ENCODE peak calls at places on chromosomes 2 and 18, in four cellular contexts. W is NAMALWA, M is bronchial epithelial cell, S is uterus. B is an unnamed sample.
A peak's percentile ranks its signal among the peaks of the same experiment; 100 is the strongest.

GRCh38 chr2:236884776-236885175 is 200.9 kb upstream of the COPS8 start:
- DNase-seq in S (no peak), W (no peak), M (no peak), B (no peak)

GRCh38 chr2:144374163-144374661 is 145.7 kb downstream of the ZEB2 start:
- DNase-seq in W (no peak), S (no peak), M (no peak), B (no peak)

GRCh38 chr18:4203525-4203924 is 251.6 kb downstream of the DLGAP1 start:
- DNase-seq in S (no peak), M (peak; percentile 0), W (no peak), B (no peak)

GRCh38 chr2:127283275-127283674 is 10.7 kb downstream of the ERCC3 start:
- DNase-seq in S (no peak), M (no peak), W (no peak), B (no peak)

GRCh38 chr2:201228271-201228911 is 31.9 kb upstream of the CASP8 start:
- DNase-seq in M (no peak), W (no peak), S (no peak), B (no peak)

GRCh38 chr2:127486247-127486912 is 39.9 kb downstream of the IWS1 start:
- DNase-seq in M (no peak), W (no peak), S (no peak), B (no peak)

GRCh38 chr2:95287806-95288205 is 9.3 kb upstream of the KCNIP3 start:
- DNase-seq in S (no peak), M (no peak), W (no peak), B (no peak)

GRCh38 chr2:10094271-10094814 is 14.1 kb upstream of the CYS1 start:
- DNase-seq in M (no peak), S (no peak), W (no peak), B (no peak)

GRCh38 chr2:217856159-217856558 is 146.6 kb downstream of the TNS1 start:
- DNase-seq in W (no peak), S (no peak), M (no peak), B (no peak)

GRCh38 chr18:9263264-9263663 is 71.3 kb upstream of the TWSG1 start:
- DNase-seq in M (no peak), S (no peak), W (no peak), B (no peak)

GRCh38 chr2:30306522-30306921 is 75.2 kb downstream of the LBH start:
- DNase-seq in S (no peak), W (no peak), M (peak; percentile 42), B (peak; percentile 3)

GRCh38 chr2:69652206-69652605 is 8.7 kb upstream of the AAK1 start:
- DNase-seq in M (peak; percentile 98), W (no peak), S (no peak), B (peak; percentile 92)

GRCh38 chr2:218130373-218130772 is 4.5 kb downstream of the CXCR2 start:
- DNase-seq in S (no peak), M (no peak), W (no peak), B (no peak)

GRCh38 chr2:237625777-237626176 is 1.6 kb upstream of the LRRFIP1 start:
- DNase-seq in W (no peak), M (no peak), S (no peak), B (no peak)

GRCh38 chr2:126802774-126803421 is 95.8 kb upstream of the TEX51 start:
- DNase-seq in W (no peak), M (no peak), S (no peak), B (no peak)

GRCh38 chr18:11392974-11393373 is 216.4 kb upstream of the SLC35G4 start:
- DNase-seq in S (no peak), W (no peak), M (no peak), B (no peak)

GRCh38 chr2:172734711-172735645 is 667 bp upstream of the RAPGEF4 start:
- DNase-seq in S (no peak), W (no peak), M (peak; percentile 74), B (peak; percentile 68)

GRCh38 chr2:200777275-200777674 is 34.4 kb upstream of the BZW1 start:
- DNase-seq in W (no peak), S (no peak), M (peak; percentile 65), B (no peak)

GRCh38 chr18:74534981-74535649 is 815 bp downstream of the CNDP1 start:
- DNase-seq in M (no peak), S (no peak), W (no peak), B (no peak)

GRCh38 chr2:85999131-85999831 is 106.4 kb downstream of the POLR1A start:
- DNase-seq in M (peak; percentile 39), W (peak; percentile 41), S (no peak), B (no peak)

GRCh38 chr2:11385847-11386246 is 41.4 kb upstream of the ROCK2 start:
- DNase-seq in S (no peak), M (no peak), W (no peak), B (no peak)

GRCh38 chr2:130894326-130894942 is 57.7 kb downstream of the ARHGEF4 start:
- DNase-seq in W (no peak), M (peak; percentile 58), S (no peak), B (peak; percentile 69)

GRCh38 chr2:144183744-144184143 is 336.2 kb downstream of the ZEB2 start:
- DNase-seq in W (peak; percentile 96), S (no peak), M (no peak), B (no peak)

GRCh38 chr18:36595046-36595817 is 233.6 kb downstream of the TPGS2 start:
- DNase-seq in W (no peak), S (no peak), M (no peak), B (no peak)

GRCh38 chr18:47754311-47755101 is 176.0 kb downstream of the SMAD2 start:
- DNase-seq in W (peak; percentile 57), M (peak; percentile 17), S (no peak), B (peak; percentile 8)

GRCh38 chr2:181076666-181077065 is 96.3 kb downstream of the UBE2E3 start:
- DNase-seq in S (no peak), M (no peak), W (no peak), B (no peak)

GRCh38 chr18:21117385-21118135 is 5.9 kb upstream of the ROCK1 start:
- DNase-seq in M (no peak), S (peak; percentile 44), W (no peak), B (no peak)

GRCh38 chr2:39881948-39882347 is 102.9 kb upstream of the THUMPD2 start:
- DNase-seq in S (no peak), M (no peak), W (no peak), B (no peak)

GRCh38 chr18:55489034-55489741 is 98.8 kb downstream of the TCF4 start:
- DNase-seq in M (no peak), W (peak; percentile 46), S (no peak), B (no peak)

B was measured in mammary epithelial cell.